ENCODE peak calls at places on chromosomes 1 and 21, in seven cellular contexts. S is mucosa of descending colon, G is colonic mucosa, C is SK-N-SH, K is choroid plexus epithelial cell, D is IMR-90, Q is GM12865. N is an unnamed sample.

GRCh38 chr1:179366093-179366800 is 476 bp downstream of the AXDND1 start:
- DNase-seq in S (no peak), G (no peak), C (no peak), K (peak; percentile 34), D (peak; percentile 8), Q (no peak), N (peak; percentile 26)

GRCh38 chr1:12709696-12710095 is 6.2 kb upstream of the AADACL3 start:
- DNase-seq in S (no peak), G (no peak), C (no peak), K (no peak), D (no peak), Q (no peak), N (peak; percentile 64)

GRCh38 chr1:207698822-207699483 is 52.9 kb upstream of the CD46 start:
- DNase-seq in S (peak; percentile 74), G (peak; percentile 54), C (peak; percentile 24), K (peak; percentile 78), D (peak; percentile 56), Q (peak; percentile 47), N (peak; percentile 57)

GRCh38 chr1:4960336-4960735 is 305.9 kb downstream of the AJAP1 start:
- DNase-seq in S (no peak), G (no peak), C (no peak), K (no peak), D (no peak), Q (no peak), N (no peak)

GRCh38 chr1:157852476-157852875 is 10.9 kb upstream of the CD5L start:
- DNase-seq in S (no peak), G (no peak), C (no peak), K (peak; percentile 2), D (peak; percentile 34), Q (no peak), N (peak; percentile 8)

GRCh38 chr21:17925900-17926299 is 106.7 kb upstream of the C21orf91 start:
- DNase-seq in S (no peak), G (no peak), C (no peak), K (peak; percentile 68), D (peak; percentile 24), Q (peak; percentile 25), N (peak; percentile 33)

GRCh38 chr1:158203693-158204457 is 23.2 kb downstream of the CD1D start:
- DNase-seq in S (peak; percentile 69), G (peak; percentile 40), C (peak; percentile 40), K (peak; percentile 84), D (peak; percentile 76), Q (peak; percentile 49), N (peak; percentile 71)

GRCh38 chr1:211920602-211921226 is 90.2 kb upstream of the LPGAT1 start:
- DNase-seq in S (no peak), G (no peak), C (no peak), K (no peak), D (no peak), Q (no peak), N (peak; percentile 25)

GRCh38 chr1:43541721-43542401 is 11.2 kb downstream of the PTPRF start:
- DNase-seq in S (peak; percentile 85), G (peak; percentile 90), C (no peak), K (no peak), D (no peak), Q (no peak), N (peak; percentile 77)

GRCh38 chr21:26966360-26966977 is 419 bp downstream of the ADAMTS5 start:
- DNase-seq in S (peak; percentile 5), G (no peak), C (no peak), K (peak; percentile 42), D (peak; percentile 37), Q (no peak), N (peak; percentile 58)

GRCh38 chr1:54940027-54940426 is 40.4 kb upstream of the TMEM61 start:
- DNase-seq in S (no peak), G (no peak), C (no peak), K (peak; percentile 41), D (peak; percentile 31), Q (no peak), N (peak; percentile 64)

GRCh38 chr21:41369105-41369914 is 7.5 kb downstream of the MX2 start:
- DNase-seq in S (peak; percentile 21), G (no peak), C (peak; percentile 42), K (peak; percentile 7), D (no peak), Q (peak; percentile 80), N (peak; percentile 17)

GRCh38 chr1:53617382-53618217 is 121.4 kb downstream of the GLIS1 start:
- DNase-seq in S (no peak), G (no peak), C (no peak), K (peak; percentile 44), D (peak; percentile 94), Q (no peak), N (peak; percentile 43)

GRCh38 chr1:21332691-21333449 is 42.6 kb upstream of the ECE1 start:
- DNase-seq in S (no peak), G (no peak), C (no peak), K (no peak), D (no peak), Q (no peak), N (no peak)

GRCh38 chr1:21334214-21335087 is 44.2 kb upstream of the ECE1 start:
- DNase-seq in S (peak; percentile 75), G (peak; percentile 78), C (peak; percentile 59), K (peak; percentile 88), D (peak; percentile 86), Q (peak; percentile 95), N (peak; percentile 96)

GRCh38 chr1:21331752-21332480 is 41.7 kb upstream of the ECE1 start:
- DNase-seq in S (no peak), G (no peak), C (no peak), K (no peak), D (no peak), Q (no peak), N (no peak)

GRCh38 chr1:21335088-21335678 is 44.9 kb upstream of the ECE1 start:
- DNase-seq in S (no peak), G (no peak), C (no peak), K (no peak), D (no peak), Q (no peak), N (no peak)

GRCh38 chr1:21333824-21334213 is 43.6 kb upstream of the ECE1 start:
- DNase-seq in S (no peak), G (no peak), C (no peak), K (no peak), D (no peak), Q (no peak), N (no peak)
- H3K4me3 ChIP-seq in S (no peak overlapping the region), G (no peak overlapping the region), C (no peak overlapping the region), K (no peak overlapping the region), D (no peak overlapping the region), Q (no peak overlapping the region), N (peak overlapping the region; percentile 56)

DNA sequence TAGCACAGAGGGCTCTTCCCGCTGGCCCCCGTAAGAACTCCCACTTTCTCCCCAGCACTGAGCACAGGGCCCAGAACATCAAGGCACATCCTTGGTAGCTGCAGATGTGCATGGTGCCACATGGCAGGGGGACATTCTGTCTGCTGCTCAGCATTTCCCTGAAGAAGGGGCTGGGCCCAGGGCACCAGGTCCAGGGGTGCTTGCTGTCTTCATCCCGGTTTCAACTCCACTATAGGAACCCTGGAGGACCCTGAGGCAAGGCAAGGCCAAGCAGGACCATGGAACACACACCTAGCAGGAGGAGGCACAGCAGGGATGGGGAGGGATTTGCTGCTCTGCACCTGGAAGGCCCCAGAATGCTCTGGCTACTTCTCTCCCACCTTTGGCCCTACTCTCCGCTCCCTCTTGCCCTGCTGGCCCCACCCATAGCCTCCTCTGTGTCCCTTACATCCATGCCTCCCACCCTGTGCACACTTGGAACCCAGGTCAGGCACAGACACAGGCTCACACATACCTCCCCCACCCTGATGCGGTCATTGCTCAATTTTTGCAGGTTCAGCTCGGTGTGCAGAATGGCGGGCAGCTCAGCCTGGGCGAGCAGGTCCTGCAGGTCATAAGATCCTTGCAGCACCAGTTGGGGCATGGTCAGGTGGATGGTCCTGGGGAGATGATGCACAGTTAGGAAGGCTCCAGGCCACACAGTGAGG is 10.1 kb downstream of the AGT start:
- DNase-seq in S (no peak), G (no peak), C (no peak), K (no peak), D (no peak), Q (no peak), N (no peak)
- H3K4me3 ChIP-seq in S (no peak overlapping the region), G (no peak overlapping the region), C (no peak overlapping the region), K (no peak overlapping the region), D (no peak overlapping the region), Q (no peak overlapping the region), N (no peak overlapping the region)

DNA sequence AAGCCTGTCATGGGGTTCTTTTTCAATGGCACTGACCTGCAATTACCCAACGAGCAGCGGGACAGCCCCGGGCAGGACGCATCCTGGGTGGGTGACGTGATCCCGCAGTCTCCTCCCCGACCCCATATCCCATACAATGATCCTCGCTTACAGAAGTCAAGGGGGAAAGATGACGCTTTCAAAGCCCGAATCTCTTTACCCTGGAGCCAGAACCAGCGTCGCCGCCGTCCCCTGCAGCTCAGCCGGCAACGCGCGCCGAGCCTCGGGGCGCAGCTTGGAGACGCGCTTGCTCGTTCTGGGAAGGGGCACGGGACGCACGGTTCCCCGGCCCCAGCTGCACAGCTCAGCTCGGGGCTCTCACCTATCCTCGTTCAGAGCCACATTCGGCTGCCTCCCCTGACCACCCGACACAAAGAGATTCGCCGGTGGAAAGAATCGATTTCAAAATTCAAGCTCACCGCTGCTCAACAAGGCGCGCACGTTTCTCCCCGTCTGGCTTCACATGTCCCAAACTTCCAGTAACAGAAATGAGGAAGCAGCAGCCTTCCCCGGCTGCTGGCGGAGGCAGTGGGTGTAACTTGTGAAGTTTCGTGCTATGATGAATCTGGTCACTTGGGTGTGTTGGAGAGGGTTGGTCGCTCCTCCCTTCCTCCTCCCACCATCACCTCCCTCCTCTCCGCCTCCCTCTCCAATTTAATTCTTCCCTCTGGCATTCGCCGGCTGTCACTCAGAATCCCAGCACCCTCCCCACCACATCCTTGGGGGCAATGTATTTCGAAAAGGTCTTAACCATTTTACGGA is at the start of gene TIAM1:
- DNase-seq in S (peak; percentile 35), G (peak; percentile 46), C (peak; percentile 64), K (peak; percentile 81), D (peak; percentile 66), Q (no peak), N (peak; percentile 40)
- H3K4me3 ChIP-seq in S (no peak within 1 kb of the TSS), G (peak within 1 kb of the TSS; percentile 28), C (peak within 1 kb of the TSS; percentile 55), K (peak within 1 kb of the TSS; percentile 66), D (peak within 1 kb of the TSS; percentile 54), Q (no peak within 1 kb of the TSS), N (peak within 1 kb of the TSS; percentile 51)

GRCh38 chr1:85629532-85629920 is 49.0 kb downstream of the CCN1 start:
- DNase-seq in S (no peak), G (no peak), C (no peak), K (peak; percentile 36), D (no peak), Q (no peak), N (peak; percentile 14)
- H3K4me3 ChIP-seq in S (no peak overlapping the region), G (no peak overlapping the region), C (no peak overlapping the region), K (no peak overlapping the region), D (no peak overlapping the region), Q (no peak overlapping the region), N (no peak overlapping the region)

DNA sequence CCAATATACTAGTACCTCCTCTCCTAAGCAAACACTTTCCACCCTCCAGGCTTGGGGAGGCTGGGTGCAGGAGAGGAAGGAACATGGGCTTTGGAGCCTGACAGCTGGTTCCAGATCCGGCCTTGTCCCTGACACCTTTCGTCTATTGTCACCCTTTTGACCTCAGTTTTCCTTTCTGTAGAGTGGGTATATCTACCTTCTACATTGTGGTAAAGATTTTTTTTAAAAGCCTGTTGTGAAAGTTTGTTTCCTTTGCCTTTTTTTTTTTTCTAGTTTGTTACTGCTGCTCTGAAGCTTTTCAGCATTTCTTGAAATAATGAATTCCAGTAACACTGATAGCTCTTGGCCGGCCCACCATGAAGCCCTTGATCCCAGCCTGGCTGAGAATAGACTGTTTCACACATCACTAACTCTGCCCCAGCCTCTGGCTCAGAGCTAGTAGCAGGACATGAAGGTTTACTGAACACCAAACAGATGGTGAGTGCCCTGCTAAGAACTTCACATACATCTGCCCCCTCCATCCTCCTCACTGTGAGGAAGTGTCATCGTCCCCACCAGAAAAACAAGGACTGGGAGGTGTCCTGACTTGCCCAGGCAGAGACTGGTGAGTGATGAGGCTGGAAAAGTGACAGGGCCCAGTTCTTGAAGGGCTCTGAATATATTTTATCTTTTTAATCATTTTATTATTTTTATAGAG is 33.1 kb upstream of the ID3 start:
- DNase-seq in S (no peak), G (no peak), C (no peak), K (peak; percentile 19), D (no peak), Q (peak; percentile 68), N (peak; percentile 52)
- H3K4me3 ChIP-seq in S (no peak overlapping the region), G (no peak overlapping the region), C (no peak overlapping the region), K (no peak overlapping the region), D (no peak overlapping the region), Q (peak overlapping the region; percentile 60), N (no peak overlapping the region)